ENCODE peak calls at places on chromosomes 5 and 9, in four cellular contexts. L, E, M and Q are unnamed samples.

GRCh38 chr5:88664630-88665029 is 218.4 kb downstream of the MEF2C start:
- DNase-seq in M (no peak), L (no peak), E (no peak), Q (no peak)

GRCh38 chr5:178069909-178070308 is 43.4 kb upstream of the N4BP3 start:
- DNase-seq in E (peak), L (peak), M (no peak), Q (no peak)

GRCh38 chr5:61277190-61277589 is 54.9 kb upstream of the ZSWIM6 start:
- DNase-seq in E (no peak), L (no peak), M (no peak), Q (no peak)

GRCh38 chr5:168951764-168952163 is 349.2 kb downstream of the SLIT3 start:
- DNase-seq in L (no peak), M (no peak), E (no peak), Q (no peak)

GRCh38 chr9:136799079-136799853 is 3.1 kb downstream of the CCDC183 start:
- DNase-seq in M (no peak), E (peak), L (peak), Q (no peak)

GRCh38 chr9:122180633-122181032 is 20.9 kb downstream of the MORN5 start:
- DNase-seq in L (peak), E (no peak), M (no peak), Q (peak)

GRCh38 chr9:112174223-112174964 is 703 bp downstream of the SUSD1 start:
- DNase-seq in L (peak), M (peak), E (peak), Q (peak)

GRCh38 chr9:108637340-108637739 is 218.4 kb downstream of the ACTL7B start:
- DNase-seq in L (no peak), M (no peak), E (no peak), Q (no peak)

GRCh38 chr9:86471501-86471900 is 117.3 kb upstream of the TUT7 start:
- DNase-seq in L (no peak), M (no peak), E (no peak), Q (no peak)

GRCh38 chr9:86732514-86732913 is 214.8 kb downstream of the GAS1 start:
- DNase-seq in E (no peak), M (no peak), L (peak), Q (peak)

GRCh38 chr5:160450164-160450932 is 28.7 kb downstream of the PTTG1 start:
- DNase-seq in E (no peak), M (no peak), L (no peak), Q (no peak)
- H3K4me3 ChIP-seq in E (no peak), M (no peak), L (no peak), Q (no peak)

GRCh38 chr5:78339591-78340450 is 20.6 kb upstream of the SCAMP1 start:
- DNase-seq in L (no peak), M (no peak), E (no peak), Q (no peak)
- TF ChIP-seq POLR2A in L (no peak), M (no peak), E (no peak), Q (no peak)

GRCh38 chr9:37575921-37576721 is at the start of gene FBXO10:
- DNase-seq in L (peak), E (peak), M (peak), Q (peak)

GRCh38 chr9:37574996-37575395 is 1.2 kb downstream of the FBXO10 start:
- DNase-seq in L (no peak), E (no peak), M (no peak), Q (no peak)

GRCh38 chr9:37575511-37575914 is 667 bp downstream of the FBXO10 start:
- DNase-seq in M (no peak), E (no peak), L (no peak), Q (no peak)

DNA sequence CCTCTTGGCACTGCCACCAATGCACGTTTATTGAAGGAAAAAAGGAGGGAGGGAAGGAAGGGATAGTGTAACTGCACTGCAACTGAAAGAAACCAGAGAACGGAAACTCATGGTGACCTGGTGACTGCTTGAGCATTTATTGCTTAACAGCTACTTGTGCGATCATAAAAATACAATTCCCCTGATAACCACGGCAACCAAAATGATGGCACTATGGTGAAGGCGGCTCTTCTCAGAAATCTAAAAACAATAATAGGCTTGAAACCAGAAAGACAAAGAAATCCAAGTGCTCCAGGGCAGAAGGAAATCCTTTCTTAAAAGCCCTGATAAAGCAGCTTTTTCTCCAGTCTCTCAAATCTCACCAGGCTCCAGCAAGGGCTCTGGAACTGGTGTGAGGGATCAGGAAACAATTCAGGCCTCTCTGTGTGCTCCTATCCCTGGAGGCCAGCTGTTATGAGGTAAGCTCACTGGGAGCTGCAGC is 1.9 kb downstream of the FBXO10 start:
- DNase-seq in M (no peak), E (no peak), L (no peak), Q (no peak)
- H3K4me3 ChIP-seq in M (no peak), E (no peak), L (no peak), Q (no peak)

GRCh38 chr9:131575121-131575640 is 29.9 kb downstream of the PRRT1B start:
- DNase-seq in E (no peak), L (no peak), M (no peak), Q (no peak)
- TF ChIP-seq POLR2A in E (no peak), L (no peak), M (no peak), Q (no peak)

DNA sequence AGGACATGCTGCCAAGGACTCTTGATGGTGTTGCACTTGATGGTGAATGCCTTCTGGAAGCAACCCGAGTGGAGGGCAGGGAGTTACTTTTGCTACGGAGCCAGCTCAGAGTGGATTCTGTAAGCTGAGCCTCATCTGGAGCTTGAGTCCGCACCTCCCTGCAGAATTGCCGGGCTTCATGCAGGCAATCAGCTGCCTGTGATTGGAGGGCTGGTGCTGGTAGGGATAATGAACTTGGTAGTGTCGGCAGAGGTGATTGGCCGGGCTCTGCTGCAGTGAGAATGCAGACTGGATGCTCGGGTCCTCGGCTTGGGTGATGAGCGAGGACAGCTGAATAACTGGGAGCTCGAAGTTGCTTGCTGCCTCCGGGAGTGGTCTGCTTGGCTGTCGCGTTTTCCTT is 23.1 kb downstream of the SLC25A25 start:
- DNase-seq in L (peak), M (peak), E (peak), Q (peak)
- H3K4me3 ChIP-seq in L (no peak), M (no peak), E (no peak), Q (peak)

GRCh38 chr5:92922231-92922967 is 658.6 kb downstream of the NR2F1-AS1 start:
- DNase-seq in L (no peak), E (no peak), M (no peak), Q (no peak)
- TF ChIP-seq POLR2A in L (no peak), E (no peak), M (no peak), Q (no peak)

GRCh38 chr5:110371011-110371724 is 355.3 kb downstream of the TMEM232 start:
- DNase-seq in M (no peak), E (no peak), L (no peak), Q (no peak)

GRCh38 chr5:110371725-110372041 is 354.8 kb downstream of the TMEM232 start:
- DNase-seq in L (no peak), M (no peak), E (no peak), Q (no peak)

GRCh38 chr5:110377411-110378392 is 348.8 kb downstream of the TMEM232 start:
- DNase-seq in E (no peak), L (no peak), M (no peak), Q (no peak)

GRCh38 chr5:110376281-110376916 is 350.1 kb downstream of the TMEM232 start:
- DNase-seq in E (no peak), M (no peak), L (no peak), Q (no peak)
- H3K4me3 ChIP-seq in E (no peak), M (no peak), L (no peak), Q (no peak)

GRCh38 chr9:92723801-92724323 is 40.8 kb downstream of the BICD2 start:
- DNase-seq in M (peak), E (no peak), L (no peak), Q (no peak)

GRCh38 chr9:92726348-92726747 is 38.3 kb downstream of the BICD2 start:
- DNase-seq in M (peak), E (peak), L (no peak), Q (no peak)

GRCh38 chr9:92725726-92726125 is 38.9 kb downstream of the BICD2 start:
- DNase-seq in M (peak), L (no peak), E (no peak), Q (no peak)

GRCh38 chr9:92724528-92725265 is 39.9 kb downstream of the BICD2 start:
- DNase-seq in L (no peak), M (peak), E (no peak), Q (no peak)

DNA sequence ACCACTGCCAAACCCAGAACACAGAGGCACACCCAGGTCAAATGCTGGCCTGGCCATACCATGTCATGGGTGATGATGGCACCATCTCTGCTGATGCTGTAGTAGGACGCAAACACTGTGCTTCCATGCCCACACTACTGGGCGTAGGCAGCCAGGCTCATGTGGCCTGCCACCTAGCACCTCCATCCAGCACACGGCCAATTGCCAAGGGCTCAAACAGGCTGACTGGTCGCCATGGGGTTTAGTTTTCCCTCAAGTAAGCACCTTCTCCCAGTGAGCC is 39.4 kb downstream of the BICD2 start:
- DNase-seq in L (no peak), M (peak), E (no peak), Q (no peak)
- TF ChIP-seq POLR2A in L (no peak), M (no peak), E (no peak), Q (no peak)

GRCh38 chr5:172802585-172803176 is 31.4 kb upstream of the ERGIC1 start:
- DNase-seq in E (no peak), M (no peak), L (no peak), Q (no peak)

GRCh38 chr5:172801184-172801671 is 30.2 kb upstream of the DUSP1 start:
- DNase-seq in L (no peak), E (no peak), M (peak), Q (no peak)

GRCh38 chr5:172799416-172799815 is 28.4 kb upstream of the DUSP1 start:
- DNase-seq in E (no peak), M (peak), L (no peak), Q (no peak)

GRCh38 chr5:172800088-172800551 is 29.1 kb upstream of the DUSP1 start:
- DNase-seq in L (peak), E (peak), M (peak), Q (peak)

DNA sequence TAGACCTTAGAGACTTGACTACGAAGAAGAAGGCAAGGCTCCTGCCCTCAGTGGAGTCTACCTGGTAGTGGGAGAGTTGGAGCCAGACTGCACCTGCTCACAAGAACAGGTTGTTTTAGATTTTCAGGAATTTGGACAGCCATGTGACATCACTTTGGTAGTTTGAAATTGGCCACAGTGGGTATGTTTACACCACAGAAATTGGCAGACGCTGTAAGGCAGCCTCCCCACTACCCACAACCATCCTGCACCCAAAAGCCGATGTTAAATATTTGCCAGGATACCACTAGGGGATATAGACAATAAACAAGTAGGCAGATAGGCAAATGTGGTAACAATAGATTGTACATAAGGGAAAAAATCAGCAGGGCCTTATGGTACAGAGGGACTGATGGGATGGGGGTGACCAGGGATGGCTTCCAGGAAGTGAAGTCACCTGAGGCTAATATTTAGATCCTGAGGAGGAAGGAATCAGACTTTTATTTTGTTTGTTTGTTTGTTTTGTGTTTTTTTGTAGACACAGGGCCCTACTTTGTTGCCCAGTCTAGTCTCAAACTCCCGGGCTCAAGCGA is 31.1 kb upstream of the DUSP1 start:
- DNase-seq in L (no peak), M (no peak), E (no peak), Q (no peak)
- H3K4me3 ChIP-seq in L (no peak), M (no peak), E (no peak), Q (no peak)

DNA sequence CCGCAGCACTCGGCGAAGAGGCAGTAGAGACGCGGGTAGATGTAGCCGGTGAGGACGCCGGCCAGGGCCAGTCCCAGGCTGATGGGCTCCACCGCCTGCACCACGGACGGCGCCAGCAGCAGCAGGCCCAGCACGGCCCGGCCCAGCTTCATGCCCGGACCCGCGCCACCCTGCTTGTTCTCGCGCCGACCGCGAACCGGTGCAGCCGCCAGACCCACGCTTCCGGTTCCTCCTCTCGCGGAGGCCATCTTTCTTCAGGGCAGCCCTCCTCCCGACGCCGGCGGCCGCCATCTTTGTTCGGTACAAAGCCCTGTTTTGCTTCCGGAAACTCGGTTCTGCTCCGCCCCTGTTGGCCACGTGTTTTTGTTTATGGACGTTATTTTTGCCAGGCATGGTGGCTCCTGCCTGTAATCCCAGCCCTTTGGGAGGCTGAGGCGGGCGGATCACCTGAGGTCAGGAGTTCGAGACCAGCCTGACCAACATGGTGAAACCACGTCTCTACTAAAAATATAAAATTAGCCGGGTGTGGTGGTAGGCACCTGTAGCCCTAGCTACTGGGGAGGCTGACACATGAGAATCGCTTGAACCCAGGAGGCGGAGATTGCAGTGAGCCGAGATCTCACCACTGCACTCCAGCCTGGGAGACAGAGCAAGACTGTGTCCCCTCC is at the start of gene TOR1A:
- DNase-seq in E (peak), L (peak), M (peak), Q (peak)
- TF ChIP-seq POLR2A in E (no peak), L (no peak), M (no peak), Q (peak)